ENCODE peak calls at places on chromosomes 2 and 18, in five cellular contexts. T is upper lobe of right lung, W is suprapubic skin, E is esophagus squamous epithelium, H is hepatocyte. S is an unnamed sample. For H3K27me3, the result is how much of the 10 kb centered on the place peaks cover.

GRCh38 chr2:86807462-86808275 is 17.0 kb upstream of the CD8A start:
- DNase-seq in W (no peak), E (no peak), T (peak), H (peak), S (peak)

GRCh38 chr2:22355816-22356433 is 1029.1 kb upstream of the KLHL29 start:
- DNase-seq in T (no peak), W (peak), E (no peak), H (peak), S (peak)

GRCh38 chr2:216315817-216316603 is 56.3 kb downstream of the MARCHF4 start:
- DNase-seq in W (no peak), H (peak), E (no peak), T (no peak), S (no peak)

GRCh38 chr2:234373060-234373459 is 123.8 kb downstream of the ARL4C start:
- DNase-seq in E (no peak), H (no peak), T (no peak), W (no peak), S (no peak)

GRCh38 chr18:14907420-14907819 is 159.4 kb downstream of the ANKRD30B start:
- DNase-seq in E (no peak), W (no peak), T (no peak), H (no peak), S (no peak)

GRCh38 chr2:237154050-237154638 is 68.5 kb downstream of the COPS8 start:
- DNase-seq in W (no peak), T (no peak), E (no peak), H (peak), S (peak)

GRCh38 chr18:9916067-9916684 is 2.4 kb downstream of the VAPA start:
- DNase-seq in W (no peak), T (no peak), E (no peak), H (no peak), S (no peak)

GRCh38 chr2:74107071-74107470 is 40.6 kb downstream of the BOLA3 start:
- DNase-seq in T (no peak), H (no peak), W (no peak), E (no peak), S (no peak)

GRCh38 chr2:186558512-186559276 is 31.2 kb upstream of the ITGAV start:
- DNase-seq in E (no peak), T (no peak), W (no peak), H (no peak), S (no peak)

GRCh38 chr18:40004246-40004645 is 1950.8 kb upstream of the PIK3C3 start:
- DNase-seq in E (no peak), T (no peak), H (no peak), W (no peak), S (no peak)

GRCh38 chr2:233828546-233829192 is 25.7 kb downstream of the HJURP start:
- DNase-seq in T (peak), E (no peak), W (peak), H (no peak), S (no peak)

GRCh38 chr2:61694312-61695274 is 156.4 kb upstream of the XPO1 start:
- DNase-seq in W (peak), E (peak), T (peak), H (peak), S (peak)

GRCh38 chr2:173033080-173033479 is 42.6 kb upstream of the MAP3K20 start:
- DNase-seq in T (no peak), E (no peak), W (no peak), H (no peak), S (no peak)

GRCh38 chr2:200223385-200223784 is 83.1 kb upstream of the SPATS2L start:
- DNase-seq in W (no peak), H (no peak), T (no peak), E (no peak), S (no peak)

GRCh38 chr2:101961287-101962242 is 30.2 kb upstream of the IL1R2 start:
- DNase-seq in W (peak), H (peak), E (peak), T (peak), S (no peak)

GRCh38 chr2:158395166-158395565 is 61.4 kb downstream of the CCDC148 start:
- DNase-seq in W (no peak), H (peak), E (no peak), T (no peak), S (no peak)

GRCh38 chr2:109446531-109447131 is 167.1 kb downstream of the SEPTIN10 start:
- DNase-seq in E (no peak), H (no peak), T (no peak), W (peak), S (no peak)
- H3K27ac ChIP-seq in E (peak), H (peak), T (no peak), W (no peak), S (no peak)

GRCh38 chr18:46425511-46425910 is 231.5 kb downstream of the LOXHD1 start:
- DNase-seq in T (no peak), H (no peak), W (no peak), E (no peak), S (no peak)
- H3K27me3 ChIP-seq in T (under half), H (under half), W (under half), E (under half), S (under half)

GRCh38 chr2:182372661-182373060 is 54.2 kb downstream of the PDE1A start:
- DNase-seq in H (peak), E (no peak), W (no peak), T (no peak), S (no peak)
- H3K27ac ChIP-seq in H (peak), E (peak), W (peak), T (peak), S (no peak)

GRCh38 chr2:222319576-222320440 is 21.0 kb upstream of the PAX3 start:
- DNase-seq in W (no peak), E (no peak), T (peak), H (peak), S (peak)
- H3K27me3 ChIP-seq in W (half or more), E (half or more), T (half or more), H (half or more), S (under half)

GRCh38 chr18:76476665-76477561 is 18.1 kb downstream of the ZNF516 start:
- DNase-seq in T (no peak), H (peak), E (no peak), W (no peak), S (peak)
- H3K27ac ChIP-seq in T (peak), H (peak), E (peak), W (peak), S (peak)

GRCh38 chr2:112773510-112773909 is 9.1 kb upstream of the CKAP2L start:
- DNase-seq in H (no peak), W (no peak), T (no peak), E (no peak), S (no peak)
- H3K27me3 ChIP-seq in H (under half), W (under half), T (under half), E (under half), S (under half)

DNA sequence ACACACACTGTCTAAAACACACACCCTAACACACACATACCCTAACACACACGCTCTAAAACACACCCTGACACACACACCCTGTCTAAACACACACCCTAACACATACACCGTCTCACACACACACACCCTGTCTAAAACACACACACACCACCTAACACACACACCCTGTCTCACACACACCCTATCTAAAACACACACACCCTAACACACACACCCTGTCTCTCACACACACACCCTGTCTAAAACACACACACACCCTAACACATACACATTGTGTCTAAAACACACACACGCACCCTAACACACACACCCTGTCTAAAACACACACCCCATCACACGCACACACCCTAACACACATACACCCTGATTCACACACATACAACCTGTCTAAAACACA is 54.1 kb downstream of the HDAC4 start:
- DNase-seq in T (no peak), W (no peak), H (no peak), E (no peak), S (no peak)
- H3K27ac ChIP-seq in T (no peak), W (no peak), H (no peak), E (no peak), S (no peak)

GRCh38 chr18:76616373-76616772 is 121.3 kb upstream of the ZNF516 start:
- DNase-seq in T (no peak), H (no peak), W (no peak), E (no peak), S (no peak)
- H3K27me3 ChIP-seq in T (under half), H (under half), W (under half), E (under half), S (under half)

GRCh38 chr18:37420315-37420880 is 145.2 kb downstream of the CELF4 start:
- DNase-seq in H (no peak), T (no peak), W (no peak), E (no peak), S (no peak)
- H3K27ac ChIP-seq in H (no peak), T (no peak), W (no peak), E (no peak), S (no peak)

S was measured in Karpas-422.